ENCODE peak calls at places on chromosomes 11 and 22, in six cellular contexts. S, G, U, T, R and D are unnamed samples. For H3K36me3, the result is how much of the 10 kb centered on the place peaks cover.

GRCh38 chr11:115678942-115679341 is 174.7 kb upstream of the CADM1 start:
- DNase-seq in U (no peak), S (no peak), G (peak), T (no peak), R (no peak), D (no peak)

GRCh38 chr22:41899110-41899509 is 15.8 kb downstream of the SHISA8 start:
- DNase-seq in G (no peak), U (no peak), T (no peak), R (no peak), S (no peak), D (no peak)

GRCh38 chr11:123783536-123783935 is 22.6 kb downstream of the OR6M1 start:
- DNase-seq in G (no peak), R (no peak), T (no peak), U (no peak), S (no peak), D (no peak)

GRCh38 chr22:22712092-22712658 is 67.8 kb downstream of the GGTLC2 start:
- DNase-seq in T (no peak), R (no peak), S (no peak), G (no peak), U (no peak), D (no peak)

GRCh38 chr22:43795320-43795719 is 16.8 kb downstream of the EFCAB6 start:
- DNase-seq in U (no peak), S (no peak), T (no peak), R (no peak), G (no peak), D (no peak)

GRCh38 chr11:73257342-73258103 is 14.6 kb upstream of the P2RY6 start:
- DNase-seq in U (peak), T (peak), G (no peak), S (peak), R (peak), D (peak)

GRCh38 chr22:19120829-19121630 is 1.2 kb downstream of the DGCR2 start:
- DNase-seq in S (no peak), G (no peak), U (peak), T (no peak), R (no peak), D (peak)

GRCh38 chr11:2687782-2688191 is 12.0 kb downstream of the KCNQ1OT1 start:
- DNase-seq in S (no peak), R (peak), T (peak), G (no peak), U (no peak), D (no peak)

GRCh38 chr11:93133710-93134109 is 64.1 kb downstream of the SLC36A4 start:
- DNase-seq in R (no peak), T (no peak), S (no peak), G (no peak), U (peak), D (no peak)

GRCh38 chr11:126233391-126233790 is 21.8 kb downstream of the FAM118B start:
- DNase-seq in G (no peak), T (no peak), U (no peak), R (no peak), S (no peak), D (no peak)

GRCh38 chr22:37892566-37893338 is 13.3 kb upstream of the MICALL1 start:
- DNase-seq in G (no peak), U (no peak), R (peak), S (no peak), T (no peak), D (peak)

GRCh38 chr11:101180481-101180880 is 50.9 kb upstream of the PGR start:
- DNase-seq in T (no peak), S (no peak), R (no peak), G (no peak), U (no peak), D (no peak)

GRCh38 chr11:62921573-62922188 is 518 bp upstream of the CHRM1 start:
- DNase-seq in R (no peak), G (peak), S (no peak), T (no peak), U (peak), D (no peak)

GRCh38 chr11:110529043-110529442 is 99.3 kb downstream of the FDX1 start:
- DNase-seq in U (peak), G (no peak), S (no peak), R (no peak), T (no peak), D (no peak)

GRCh38 chr11:76903325-76903724 is 42.6 kb downstream of the ACER3 start:
- DNase-seq in T (no peak), G (no peak), R (no peak), U (peak), S (no peak), D (no peak)

GRCh38 chr11:34850339-34850738 is 65.8 kb downstream of the APIP start:
- DNase-seq in U (peak), R (no peak), T (no peak), S (no peak), G (no peak), D (no peak)

GRCh38 chr11:12148466-12148865 is 38.1 kb downstream of the MICAL2 start:
- DNase-seq in U (no peak), G (no peak), R (no peak), T (no peak), S (no peak), D (no peak)

DNA sequence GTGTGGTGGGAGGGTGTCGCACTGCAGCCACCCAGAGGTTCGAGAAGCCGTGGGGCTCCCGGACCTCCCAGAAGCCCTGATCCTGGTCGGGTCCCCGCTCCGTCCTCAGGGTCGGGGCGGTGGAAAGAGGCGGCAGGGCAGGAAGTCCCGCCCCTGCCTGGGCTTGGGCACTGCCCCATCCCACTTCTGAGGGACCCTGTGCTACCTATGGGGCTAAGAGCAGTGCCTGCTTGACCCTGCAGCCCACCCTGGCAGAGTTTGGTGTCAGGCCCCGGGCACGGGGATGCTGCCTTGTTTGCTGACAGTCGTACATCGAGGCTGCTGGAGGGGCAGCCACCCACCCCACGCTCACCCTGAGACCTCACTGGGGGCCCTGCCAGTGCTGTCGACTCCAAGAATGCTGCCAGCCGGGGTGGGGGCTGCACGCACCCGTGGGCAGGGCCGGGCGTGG is 19.4 kb downstream of the RNH1 start:
- DNase-seq in S (no peak), G (no peak), T (no peak), U (no peak), R (no peak), D (no peak)
- H3K36me3 ChIP-seq in S (under half), G (under half), T (under half), U (under half), R (under half), D (under half)

DNA sequence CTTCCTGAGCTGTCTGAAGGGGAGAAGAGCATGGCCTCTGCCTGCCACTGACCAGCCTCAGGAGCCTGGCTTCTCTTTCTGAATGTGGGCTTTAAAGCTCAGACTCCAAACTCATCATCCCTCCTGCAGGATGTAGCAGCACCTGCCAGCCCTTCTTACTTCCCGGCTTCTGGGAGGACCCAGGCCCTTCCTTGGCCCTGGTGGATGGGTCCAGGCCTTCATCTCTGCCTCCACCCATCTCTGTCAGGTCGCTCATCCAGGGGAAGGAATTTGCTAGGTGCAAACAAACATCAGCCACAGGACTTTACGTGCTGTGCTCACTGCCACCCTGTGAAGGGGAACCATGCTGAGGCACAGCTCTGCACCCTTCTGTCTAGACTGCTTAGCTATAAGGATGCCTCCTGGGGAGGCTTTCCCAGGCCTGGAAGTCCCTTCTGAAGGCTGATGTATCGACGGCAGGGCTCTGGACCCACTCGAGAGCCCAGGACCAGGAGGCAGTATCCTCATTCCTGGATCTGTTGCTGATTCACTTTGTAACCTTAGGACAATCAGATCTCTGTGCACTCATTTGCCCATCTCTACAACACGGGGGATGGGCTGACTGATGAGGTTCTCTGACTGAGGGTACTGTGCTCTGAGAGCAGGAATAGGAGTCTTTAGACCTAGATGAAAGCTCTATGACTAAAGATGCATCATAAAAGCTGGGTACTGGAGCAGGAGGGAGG is 30.9 kb downstream of the USP35 start:
- DNase-seq in G (no peak), U (no peak), S (no peak), R (peak), T (no peak), D (no peak)
- H3K36me3 ChIP-seq in G (half or more), U (half or more), S (under half), R (under half), T (under half), D (half or more)

GRCh38 chr11:17351171-17351509 is 460 bp upstream of the NCR3LG1 start:
- DNase-seq in U (no peak), T (no peak), G (no peak), S (no peak), R (no peak), D (no peak)

GRCh38 chr11:17351510-17352176 is at the start of gene NCR3LG1:
- DNase-seq in S (peak), T (peak), G (peak), R (peak), U (peak), D (peak)

GRCh38 chr11:17352925-17353227 is 1.3 kb downstream of the NCR3LG1 start:
- DNase-seq in G (no peak), S (no peak), R (peak), U (no peak), T (peak), D (peak)

GRCh38 chr11:17353228-17354021 is 1.8 kb downstream of the NCR3LG1 start:
- DNase-seq in S (peak), G (peak), R (peak), U (peak), T (peak), D (peak)

GRCh38 chr11:17354070-17354924 is 2.7 kb downstream of the NCR3LG1 start:
- DNase-seq in R (peak), U (peak), S (peak), G (peak), T (no peak), D (peak)
- H3K36me3 ChIP-seq in R (under half), U (under half), S (under half), G (under half), T (under half), D (under half)

DNA sequence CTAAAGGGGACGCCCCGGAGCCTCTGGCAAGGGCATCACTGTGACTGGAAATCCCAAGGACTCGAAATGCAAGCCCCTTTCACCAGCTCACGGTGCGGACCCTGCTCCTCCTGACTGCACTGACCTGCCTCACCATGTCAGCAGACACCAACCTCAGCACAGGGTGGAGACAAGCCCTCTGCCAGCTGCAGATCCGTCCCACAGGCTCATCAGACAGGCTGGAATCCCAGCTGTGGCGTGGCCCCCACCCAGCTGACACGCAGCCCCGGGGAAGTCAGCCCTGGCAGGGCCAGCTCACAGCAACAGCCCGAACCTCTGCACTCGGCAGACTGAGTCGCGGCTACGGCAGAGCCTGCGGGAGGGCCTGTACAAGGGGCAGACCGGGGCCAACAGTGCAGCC is 36.8 kb downstream of the BRD1 start:
- DNase-seq in T (no peak), R (no peak), U (no peak), S (no peak), G (no peak), D (no peak)
- H3K36me3 ChIP-seq in T (under half), R (under half), U (half or more), S (under half), G (half or more), D (under half)